ENCODE peak calls at places on chromosome 21, in nine cellular contexts. N is left lung; K is mucosa of descending colon; D is activated CD8-positive, alpha-beta T cell treated with anti-CD3 and anti-CD28 coated beads for 36 hours; X is psoas muscle; A is esophagus mucosa; Y is stimulated activated naive CD8-positive, alpha-beta T cell treated with anti-CD3 and anti-CD28 coated beads, Interleukin-15, amount 100 ng/mL, for 72 hours; C is PC-3; S is CD4-positive, CD25-positive, alpha-beta regulatory T cell. W is an unnamed sample.

GRCh38 chr21:37593015-37593414 is 226.4 kb downstream of the DYRK1A start:
- ATAC-seq in D (no peak), Y (peak), X (no peak), A (no peak), C (no peak), N (no peak), K (no peak), S (no peak), W (no peak)

GRCh38 chr21:43335119-43335518 is 91.8 kb downstream of the SIK1 start:
- ATAC-seq in X (no peak), A (no peak), Y (no peak), K (no peak), S (no peak), C (no peak), D (no peak), N (no peak), W (no peak)

GRCh38 chr21:14699433-14700410 is 153.6 kb upstream of the SAMSN1 start:
- ATAC-seq in S (no peak), Y (no peak), K (no peak), D (no peak), N (peak), X (no peak), A (no peak), C (peak), W (no peak)

GRCh38 chr21:15896501-15896900 is 166.7 kb downstream of the USP25 start:
- ATAC-seq in C (peak), D (no peak), N (no peak), S (no peak), Y (no peak), A (no peak), X (no peak), K (no peak), W (no peak)

GRCh38 chr21:38499296-38499695 is 1.0 kb upstream of the ERG start:
- ATAC-seq in C (no peak), D (no peak), Y (no peak), N (no peak), X (peak), S (no peak), K (no peak), A (peak), W (no peak)

GRCh38 chr21:20443558-20444155 is 554.6 kb upstream of the NCAM2 start:
- ATAC-seq in S (no peak), D (no peak), X (no peak), C (no peak), K (no peak), Y (no peak), N (peak), A (no peak), W (no peak)

GRCh38 chr21:27275294-27275927 is 308.5 kb upstream of the ADAMTS5 start:
- ATAC-seq in D (no peak), X (no peak), A (no peak), S (no peak), K (no peak), N (no peak), Y (no peak), C (peak), W (no peak)

GRCh38 chr21:8989883-8990325 is 1531.5 kb upstream of the TPTE start:
- ATAC-seq in A (peak), S (no peak), K (peak), Y (peak), D (peak), C (no peak), N (peak), X (peak), W (no peak)

GRCh38 chr21:33662046-33662445 is 19.7 kb downstream of the ITSN1 start:
- ATAC-seq in A (no peak), Y (no peak), D (no peak), K (no peak), C (no peak), S (no peak), X (no peak), N (no peak), W (no peak)

GRCh38 chr21:46219591-46220239 is 8.9 kb downstream of the LSS start:
- ATAC-seq in Y (no peak), N (peak), K (no peak), A (no peak), S (no peak), C (no peak), D (no peak), X (no peak), W (no peak)